ENCODE peak calls at places on chromosomes 16 and 17, in four cellular contexts. E, R, D and H are unnamed samples.

GRCh38 chr17:35879748-35880654 is at the start of gene CCL5:
- DNase-seq in E (no peak), R (no peak), D (peak; percentile 9), H (no peak)

GRCh38 chr17:6072157-6072556 is 2.0 kb downstream of the WSCD1 start:
- DNase-seq in D (no peak), E (no peak), R (no peak), H (no peak)

GRCh38 chr16:72990003-72990521 is 57.9 kb downstream of the ZFHX3 start:
- DNase-seq in R (peak; percentile 63), E (no peak), D (peak; percentile 94), H (peak; percentile 27)

GRCh38 chr17:1070411-1070810 is 73.5 kb downstream of the TIMM22 start:
- DNase-seq in R (peak; percentile 12), D (no peak), E (no peak), H (no peak)

GRCh38 chr17:12024332-12024731 is 3.7 kb downstream of the MAP2K4 start:
- DNase-seq in E (peak; percentile 77), R (no peak), D (peak; percentile 48), H (no peak)

GRCh38 chr16:1667916-1668315 is 10.2 kb upstream of the JPT2 start:
- DNase-seq in R (no peak), E (no peak), D (no peak), H (no peak)

GRCh38 chr17:1323336-1323735 is 43.9 kb downstream of the TRARG1 start:
- DNase-seq in R (no peak), D (no peak), E (no peak), H (no peak)

GRCh38 chr16:84194470-84195200 is 3.7 kb downstream of the ADAD2 start:
- DNase-seq in R (no peak), D (no peak), E (no peak), H (no peak)

GRCh38 chr16:1145383-1146100 is 7.4 kb upstream of the CACNA1H start:
- DNase-seq in R (no peak), D (no peak), E (no peak), H (no peak)

GRCh38 chr16:89453662-89454321 is 36.6 kb downstream of the ANKRD11 start:
- DNase-seq in E (no peak), R (peak; percentile 46), D (no peak), H (no peak)

GRCh38 chr17:48539177-48539576 is 5.7 kb downstream of the HOXB2 start:
- DNase-seq in R (no peak), D (peak; percentile 34), E (no peak), H (no peak)

GRCh38 chr17:27296427-27296979 is 2.6 kb downstream of the WSB1 start:
- DNase-seq in E (no peak), D (peak; percentile 74), R (no peak), H (peak; percentile 25)

GRCh38 chr17:46943511-46944393 is 20.8 kb downstream of the GOSR2 start:
- DNase-seq in E (peak; percentile 92), R (peak; percentile 41), D (peak; percentile 65), H (no peak)

GRCh38 chr16:72922714-72923113 is 125.2 kb downstream of the ZFHX3 start:
- DNase-seq in D (no peak), R (no peak), E (no peak), H (no peak)

GRCh38 chr17:1159781-1160180 is 20.0 kb downstream of the ABR start:
- DNase-seq in R (no peak), D (no peak), E (no peak), H (no peak)

GRCh38 chr17:29568331-29569244 is at the start of gene TP53I13:
- DNase-seq in R (peak; percentile 92), E (peak; percentile 51), D (peak; percentile 56), H (peak; percentile 49)

GRCh38 chr17:40419559-40420331 is 2.0 kb upstream of the TOP2A start:
- DNase-seq in E (peak; percentile 96), D (no peak), R (no peak), H (no peak)

GRCh38 chr16:71564377-71564967 is 12.4 kb downstream of the TAT start:
- DNase-seq in D (no peak), E (no peak), R (no peak), H (no peak)

GRCh38 chr16:22183335-22183734 is 21.0 kb downstream of the SDR42E2 start:
- DNase-seq in E (no peak), R (no peak), D (no peak), H (no peak)

GRCh38 chr17:57478433-57478832 is 222.1 kb downstream of the MSI2 start:
- DNase-seq in E (no peak), D (no peak), R (no peak), H (no peak)

GRCh38 chr17:57477483-57478357 is 221.4 kb downstream of the MSI2 start:
- DNase-seq in R (no peak), D (no peak), E (no peak), H (no peak)

GRCh38 chr17:57478851-57479250 is 222.5 kb downstream of the MSI2 start:
- DNase-seq in E (no peak), R (no peak), D (no peak), H (no peak)

GRCh38 chr17:57471941-57472368 is 215.6 kb downstream of the MSI2 start:
- DNase-seq in R (no peak), E (no peak), D (no peak), H (no peak)

GRCh38 chr17:57475786-57476185 is 219.5 kb downstream of the MSI2 start:
- DNase-seq in R (no peak), E (no peak), D (no peak), H (no peak)
- TF ChIP-seq CTCF in R (no peak), E (no peak), D (no peak), H (no peak)

GRCh38 chr17:41930009-41930832 is at the start of gene ODAD4:
- DNase-seq in E (peak; percentile 95), R (peak; percentile 99), D (peak; percentile 98), H (peak; percentile 93)
- TF ChIP-seq CTCF in E (peak; percentile 85), R (peak; percentile 41), D (peak; percentile 70), H (peak; percentile 44)

GRCh38 chr16:67104061-67104460 is 5.7 kb upstream of the PHAF1 start:
- DNase-seq in E (peak; percentile 68), R (peak; percentile 31), D (no peak), H (no peak)
- TF ChIP-seq CTCF in E (peak; percentile 85), R (peak; percentile 16), D (peak; percentile 74), H (peak; percentile 28)

GRCh38 chr17:77437017-77437416 is 296.2 kb downstream of the SEC14L1 start:
- DNase-seq in D (no peak), E (no peak), R (peak; percentile 85), H (peak; percentile 67)
- TF ChIP-seq CTCF in D (peak; percentile 10), E (no peak), R (no peak), H (no peak)

DNA sequence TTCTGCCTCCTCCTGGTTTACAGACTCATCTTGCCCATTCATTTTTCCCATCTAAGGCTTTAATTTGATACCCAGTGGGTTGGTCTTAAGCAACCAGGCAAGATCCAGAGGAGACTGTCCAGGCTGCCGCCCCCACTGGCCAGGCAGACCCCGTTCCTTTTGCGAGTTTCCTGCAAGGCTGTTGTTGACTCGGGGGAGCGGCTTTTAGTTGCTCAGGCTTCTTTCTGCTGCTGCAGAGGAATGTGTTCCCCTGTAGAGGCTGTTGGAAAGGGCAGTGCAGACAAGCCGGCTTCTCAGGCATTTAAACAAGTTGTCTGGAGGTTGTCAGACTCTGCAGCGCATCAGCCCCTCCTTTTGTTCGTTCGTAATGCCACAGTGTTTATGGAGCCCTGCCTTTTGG is 231.2 kb downstream of the PRKCA start:
- DNase-seq in R (no peak), D (no peak), E (no peak), H (no peak)
- TF ChIP-seq CTCF in R (no peak), D (no peak), E (no peak), H (no peak)

DNA sequence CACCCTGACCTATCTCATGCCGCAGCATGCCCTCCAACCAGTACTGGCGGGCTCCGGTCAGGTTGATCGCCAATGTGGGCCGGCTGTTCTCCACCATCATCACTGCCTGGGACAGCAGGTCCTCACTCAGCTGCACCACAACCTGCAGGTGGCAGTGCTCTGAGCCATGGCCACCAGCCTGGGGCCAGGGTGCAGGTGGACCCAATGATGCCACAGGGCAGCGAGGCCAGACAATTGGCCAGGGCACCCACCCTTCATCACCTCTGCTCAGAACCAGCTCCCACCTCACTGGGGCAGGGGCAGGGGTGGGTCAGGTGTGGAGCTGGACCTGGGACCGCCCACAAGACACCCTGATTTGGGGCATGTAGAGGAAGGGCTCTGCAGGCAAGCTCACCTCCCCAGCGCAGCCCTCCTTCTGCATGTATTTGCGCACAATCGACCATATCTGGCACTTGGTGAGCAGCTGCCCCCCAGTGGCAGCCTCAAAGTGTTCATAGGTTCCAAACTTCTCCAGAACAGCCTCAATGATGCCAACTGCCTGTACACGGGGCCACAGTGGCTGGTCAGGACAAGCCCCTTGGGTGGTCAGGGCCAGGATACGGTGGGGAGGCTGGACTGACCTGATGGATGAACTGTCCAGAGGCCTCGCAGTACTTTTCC is 4.2 kb downstream of the MATCAP1 start:
- DNase-seq in E (no peak), D (no peak), R (no peak), H (no peak)
- TF ChIP-seq CTCF in E (peak; percentile 63), D (peak; percentile 51), R (no peak), H (peak; percentile 3)

GRCh38 chr17:33038740-33039139 is 47.1 kb downstream of the SPACA3 start:
- DNase-seq in E (no peak), R (peak; percentile 32), D (no peak), H (peak; percentile 7)
- TF ChIP-seq CTCF in E (peak; percentile 70), R (peak; percentile 49), D (peak; percentile 79), H (peak; percentile 66)

GRCh38 chr16:3665508-3665907 is 11.0 kb downstream of the DNASE1 start:
- DNase-seq in R (no peak), E (no peak), D (no peak), H (no peak)
- TF ChIP-seq CTCF in R (no peak), E (peak; percentile 34), D (no peak), H (no peak)